ENCODE peak calls at places on chromosomes 3 and 15, in five cellular contexts. X is mammary epithelial cell, Y is mucosa of descending colon, P is left ventricle myocardium inferior, U is GM23248. I is an unnamed sample. For H3K4me1, the result is how much of the 10 kb centered on the place peaks cover.

GRCh38 chr15:77024273-77025065 is 29.5 kb downstream of the PSTPIP1 start:
- DNase-seq in X (peak), Y (peak), P (peak), U (peak), I (peak)

GRCh38 chr3:154745925-154746324 is 315.9 kb upstream of the GPR149 start:
- DNase-seq in X (no peak), Y (peak), P (no peak), U (peak), I (no peak)

GRCh38 chr3:97872209-97873042 is 50.6 kb downstream of the CRYBG3 start:
- DNase-seq in X (peak), Y (no peak), P (no peak), U (peak), I (no peak)

GRCh38 chr3:12187448-12188327 is 29.0 kb upstream of the TIMP4 start:
- DNase-seq in X (no peak), Y (peak), P (peak), U (peak), I (peak)

GRCh38 chr3:134857776-134858515 is 62.9 kb downstream of the EPHB1 start:
- DNase-seq in X (no peak), Y (no peak), P (no peak), U (no peak), I (peak)

GRCh38 chr3:191353022-191353777 is 22.9 kb upstream of the UTS2B start:
- DNase-seq in X (no peak), Y (no peak), P (no peak), U (no peak), I (no peak)

GRCh38 chr3:13087320-13087985 is 14.2 kb upstream of the IQSEC1 start:
- DNase-seq in X (no peak), Y (no peak), P (no peak), U (no peak), I (no peak)

GRCh38 chr15:51931638-51932037 is 39.9 kb downstream of the LEO1 start:
- DNase-seq in X (peak), Y (no peak), P (no peak), U (peak), I (no peak)

GRCh38 chr3:38327335-38328009 is 19.1 kb upstream of the XYLB start:
- DNase-seq in X (peak), Y (no peak), P (no peak), U (peak), I (no peak)

GRCh38 chr3:143464850-143465249 is 345.3 kb downstream of the CHST2 start:
- DNase-seq in X (no peak), Y (peak), P (no peak), U (peak), I (peak)

GRCh38 chr15:35925634-35926380 is 379.8 kb upstream of the DPH6 start:
- DNase-seq in X (peak), Y (no peak), P (no peak), U (peak), I (no peak)

GRCh38 chr3:24725514-24726255 is 231.0 kb upstream of the THRB start:
- DNase-seq in X (peak), Y (no peak), P (no peak), U (no peak), I (no peak)

GRCh38 chr3:50490438-50490970 is 12.9 kb downstream of the CACNA2D2 start:
- DNase-seq in X (no peak), Y (no peak), P (no peak), U (no peak), I (no peak)

GRCh38 chr15:37933685-37934084 is 755 bp upstream of the TMCO5A start:
- DNase-seq in X (no peak), Y (no peak), P (no peak), U (peak), I (no peak)

GRCh38 chr3:32719931-32720330 is 34.9 kb downstream of the CNOT10 start:
- DNase-seq in X (no peak), Y (no peak), P (no peak), U (no peak), I (no peak)

GRCh38 chr15:74041777-74042435 is 40.4 kb downstream of the GOLGA6A start:
- DNase-seq in X (no peak), Y (no peak), P (no peak), U (no peak), I (no peak)

GRCh38 chr3:27943106-27943505 is 221.0 kb upstream of the EOMES start:
- DNase-seq in X (peak), Y (peak), P (no peak), U (peak), I (no peak)

GRCh38 chr15:58903232-58903631 is 30.2 kb downstream of the SLTM start:
- DNase-seq in X (no peak), Y (no peak), P (no peak), U (peak), I (no peak)

GRCh38 chr15:75483961-75484360 is 32.5 kb upstream of the SIN3A start:
- DNase-seq in X (no peak), Y (no peak), P (no peak), U (no peak), I (no peak)

GRCh38 chr3:127970966-127971592 is 56.0 kb downstream of the KBTBD12 start:
- DNase-seq in X (peak), Y (peak), P (no peak), U (peak), I (no peak)

GRCh38 chr15:60780147-60780546 is 301.2 kb upstream of the ICE2 start:
- DNase-seq in X (no peak), Y (no peak), P (no peak), U (no peak), I (no peak)

GRCh38 chr15:98548172-98548971 is 100.0 kb upstream of the IGF1R start:
- DNase-seq in X (peak), Y (peak), P (peak), U (peak), I (peak)

GRCh38 chr15:52805351-52806283 is 15.5 kb upstream of the ONECUT1 start:
- DNase-seq in X (no peak), Y (no peak), P (no peak), U (peak), I (peak)

GRCh38 chr15:58407786-58408185 is 24.0 kb upstream of the LIPC start:
- DNase-seq in X (no peak), Y (no peak), P (no peak), U (no peak), I (no peak)

GRCh38 chr15:41583795-41584194 is 24.8 kb downstream of the TYRO3 start:
- DNase-seq in X (no peak), Y (no peak), P (no peak), U (no peak), I (no peak)

GRCh38 chr3:112814256-112814655 is 32.4 kb downstream of the CD200R1L start:
- DNase-seq in X (peak), Y (no peak), P (no peak), U (peak), I (no peak)

GRCh38 chr3:159732172-159733111 is 256.2 kb upstream of the IL12A start:
- DNase-seq in X (peak), Y (no peak), P (no peak), U (peak), I (no peak)

GRCh38 chr3:160722331-160722730 is 33.7 kb upstream of the PPM1L start:
- DNase-seq in X (no peak), Y (no peak), P (no peak), U (no peak), I (no peak)

GRCh38 chr15:100704281-100705055 is 102.1 kb downstream of the ASB7 start:
- DNase-seq in X (peak), Y (no peak), P (no peak), U (peak), I (no peak)

GRCh38 chr15:89400121-89400996 is 65.7 kb upstream of the POLG start:
- DNase-seq in X (no peak), Y (no peak), P (no peak), U (no peak), I (no peak)

GRCh38 chr15:86327230-86327865 is 247.7 kb downstream of the AGBL1 start:
- DNase-seq in X (peak), Y (no peak), P (no peak), U (no peak), I (no peak)

GRCh38 chr3:88019024-88019423 is 39.8 kb downstream of the CGGBP1 start:
- DNase-seq in X (no peak), Y (no peak), P (no peak), U (no peak), I (no peak)

GRCh38 chr3:77467702-77468407 is 428.0 kb downstream of the ROBO2 start:
- DNase-seq in X (no peak), Y (peak), P (peak), U (peak), I (no peak)
- H3K4me1 ChIP-seq in X (under half), Y (under half), P (under half), U (under half), I (under half)

DNA sequence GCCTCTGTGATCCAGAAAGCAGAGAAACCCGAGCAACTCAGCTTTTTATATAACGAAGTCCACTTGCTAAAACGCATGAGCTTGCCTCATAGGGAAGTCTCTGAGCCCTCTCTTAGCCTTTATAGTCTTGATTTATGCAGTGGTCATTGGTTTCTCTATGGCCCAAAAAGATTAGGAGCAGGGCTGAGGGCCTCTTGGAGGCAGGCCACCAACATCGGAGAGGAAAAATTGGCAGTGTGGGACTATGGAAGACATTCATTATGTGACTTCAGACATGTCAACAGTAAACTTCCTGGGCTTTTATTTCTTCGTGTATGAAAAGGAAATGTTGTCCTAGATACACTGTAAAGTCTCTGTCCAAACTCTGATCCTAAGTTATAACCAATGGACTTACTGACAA is 13.5 kb downstream of the RAB8B start:
- DNase-seq in X (no peak), Y (no peak), P (no peak), U (no peak), I (no peak)
- H3K4me1 ChIP-seq in X (under half), Y (under half), P (under half), U (under half), I (under half)

GRCh38 chr15:83747050-83747717 is 93.3 kb downstream of the ADAMTSL3 start:
- DNase-seq in X (peak), Y (peak), P (no peak), U (peak), I (no peak)

GRCh38 chr15:83746231-83746630 is 92.3 kb downstream of the ADAMTSL3 start:
- DNase-seq in X (peak), Y (no peak), P (no peak), U (no peak), I (no peak)

GRCh38 chr15:83747718-83748110 is 93.8 kb downstream of the ADAMTSL3 start:
- DNase-seq in X (no peak), Y (no peak), P (no peak), U (no peak), I (no peak)

DNA sequence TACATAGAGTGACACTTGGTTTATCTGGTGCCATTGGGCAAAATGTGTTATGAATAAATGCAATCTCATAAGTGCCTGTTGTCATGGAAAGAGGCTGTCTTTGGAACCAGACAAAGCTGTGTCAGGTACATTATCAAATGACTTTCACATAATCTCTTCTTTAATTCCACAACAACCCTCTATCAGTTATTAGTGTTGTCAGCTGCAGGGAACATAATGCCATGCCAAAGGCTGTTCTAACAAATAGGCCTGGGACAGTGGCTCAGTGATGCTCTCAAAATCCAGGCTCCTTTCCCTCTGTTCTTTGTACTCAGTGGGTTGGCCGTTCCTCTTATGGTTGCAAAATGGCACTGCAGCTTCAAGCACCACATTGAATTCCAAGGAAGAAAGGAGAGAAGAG is 91.8 kb downstream of the ADAMTSL3 start:
- DNase-seq in X (no peak), Y (no peak), P (no peak), U (no peak), I (no peak)
- H3K4me1 ChIP-seq in X (under half), Y (under half), P (under half), U (under half), I (under half)

GRCh38 chr3:70094197-70094596 is 94.7 kb downstream of the SAMMSON start:
- DNase-seq in X (no peak), Y (no peak), P (no peak), U (no peak), I (no peak)
- H3K4me1 ChIP-seq in X (under half), Y (under half), P (under half), U (under half), I (under half)

I was measured in right lobe of liver.